ENCODE peak calls at places on chromosomes 11 and 22, in four cellular contexts. D is IMR-90, Y is adrenal gland, G is esophagus squamous epithelium. I is an unnamed sample.

GRCh38 chr22:28247667-28248363 is 328.8 kb upstream of the PITPNB start:
- DNase-seq in D (no peak), Y (no peak), G (no peak), I (no peak)

GRCh38 chr22:41367680-41368542 is 13.8 kb upstream of the TEF start:
- DNase-seq in D (peak; percentile 22), Y (peak; percentile 52), G (no peak), I (no peak)

GRCh38 chr11:36818410-36818809 is 220.4 kb upstream of the RAG2 start:
- DNase-seq in D (no peak), Y (no peak), G (no peak), I (no peak)

GRCh38 chr11:3226846-3227567 is 5.2 kb downstream of the MRGPRE start:
- DNase-seq in D (no peak), Y (peak; percentile 8), G (no peak), I (no peak)

GRCh38 chr11:79052539-79052938 is 388.3 kb downstream of the TENM4 start:
- DNase-seq in D (no peak), Y (no peak), G (no peak), I (no peak)

GRCh38 chr11:61056566-61056965 is 45.7 kb upstream of the CD5 start:
- DNase-seq in D (no peak), Y (no peak), G (no peak), I (no peak)

GRCh38 chr11:75201771-75202170 is 38.8 kb upstream of the TPBGL start:
- DNase-seq in D (no peak), Y (no peak), G (no peak), I (no peak)

GRCh38 chr22:38748487-38749136 is 7.2 kb downstream of the SUN2 start:
- DNase-seq in D (no peak), Y (no peak), G (no peak), I (no peak)

GRCh38 chr11:102402556-102402955 is 50.0 kb downstream of the TMEM123 start:
- DNase-seq in D (no peak), Y (no peak), G (no peak), I (no peak)

GRCh38 chr11:102177974-102178631 is 67.9 kb downstream of the YAP1 start:
- DNase-seq in D (peak; percentile 94), Y (no peak), G (no peak), I (no peak)

GRCh38 chr11:71962428-71963038 is 33.7 kb downstream of the RNF121 start:
- DNase-seq in D (peak; percentile 65), Y (no peak), G (no peak), I (no peak)

GRCh38 chr11:120239713-120240640 is at the start of gene POU2F3:
- DNase-seq in D (no peak), Y (no peak), G (no peak), I (no peak)

GRCh38 chr22:31812977-31813605 is 59.3 kb downstream of the DEPDC5 start:
- DNase-seq in D (no peak), Y (no peak), G (no peak), I (no peak)

GRCh38 chr22:41367039-41367679 is 14.6 kb upstream of the TEF start:
- DNase-seq in D (peak; percentile 96), Y (peak; percentile 98), G (no peak), I (no peak)

GRCh38 chr22:48175721-48176120 is 1413.3 kb downstream of the TBC1D22A start:
- DNase-seq in D (no peak), Y (no peak), G (no peak), I (no peak)

GRCh38 chr11:25900814-25901213 is 431.1 kb upstream of the ANO3 start:
- DNase-seq in D (no peak), Y (no peak), G (no peak), I (no peak)

GRCh38 chr11:5280582-5281102 is 10.9 kb upstream of the HBE1 start:
- DNase-seq in D (peak; percentile 100), Y (peak; percentile 94), G (no peak), I (peak; percentile 5)

GRCh38 chr11:119055901-119056300 is 1.1 kb downstream of the HYOU1 start:
- DNase-seq in D (peak; percentile 37), Y (no peak), G (no peak), I (no peak)

GRCh38 chr11:100791103-100791502 is 104.0 kb downstream of the ARHGAP42 start:
- DNase-seq in D (no peak), Y (no peak), G (no peak), I (no peak)
- TF ChIP-seq POLR2A in D (no peak), Y (no peak), G (no peak), I (no peak)

DNA sequence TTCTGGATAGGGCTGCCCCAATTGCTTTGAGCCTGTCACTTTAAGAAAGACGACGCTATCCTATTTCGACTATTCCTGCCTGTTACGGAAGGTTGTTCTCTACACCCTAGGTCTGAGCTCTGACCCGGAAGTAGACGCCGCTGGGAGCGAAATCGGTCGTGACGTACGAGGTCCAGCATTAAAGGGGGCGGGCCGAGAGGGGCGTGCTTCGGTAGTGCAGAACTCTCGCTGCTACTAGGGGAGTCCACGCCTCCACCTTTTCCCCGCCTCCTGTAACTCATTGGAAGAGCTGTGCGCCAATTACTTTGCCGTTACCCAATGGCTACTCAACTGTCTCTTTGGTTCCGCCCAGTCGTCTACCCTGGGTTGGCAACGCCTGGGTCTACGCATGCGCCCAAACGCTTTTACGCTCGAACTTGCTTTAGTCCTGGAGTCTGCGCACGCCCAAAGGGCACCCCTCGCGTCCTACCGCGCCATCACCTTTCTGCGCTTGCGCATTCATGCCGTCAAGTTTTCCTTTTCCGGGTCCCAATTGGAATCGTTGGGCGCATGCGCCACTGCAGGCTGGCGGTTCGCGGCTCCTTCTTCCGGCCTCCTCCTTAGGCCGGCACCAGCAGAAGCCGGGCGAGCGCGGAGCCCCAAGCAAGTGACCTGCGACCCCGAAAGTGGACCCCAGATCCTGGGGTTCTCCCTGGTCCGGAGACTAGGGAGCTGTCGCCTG is at the start of gene PCNX3:
- DNase-seq in D (peak; percentile 100), Y (peak; percentile 100), G (peak; percentile 99), I (peak; percentile 100)
- TF ChIP-seq POLR2A in D (no peak), Y (peak; percentile 68), G (peak; percentile 53), I (peak; percentile 59)

GRCh38 chr11:18395735-18396504 is 1.6 kb downstream of the LDHA start:
- DNase-seq in D (peak; percentile 99), Y (peak; percentile 99), G (peak; percentile 69), I (peak; percentile 87)
- TF ChIP-seq POLR2A in D (peak; percentile 72), Y (peak; percentile 96), G (peak; percentile 85), I (peak; percentile 78)

DNA sequence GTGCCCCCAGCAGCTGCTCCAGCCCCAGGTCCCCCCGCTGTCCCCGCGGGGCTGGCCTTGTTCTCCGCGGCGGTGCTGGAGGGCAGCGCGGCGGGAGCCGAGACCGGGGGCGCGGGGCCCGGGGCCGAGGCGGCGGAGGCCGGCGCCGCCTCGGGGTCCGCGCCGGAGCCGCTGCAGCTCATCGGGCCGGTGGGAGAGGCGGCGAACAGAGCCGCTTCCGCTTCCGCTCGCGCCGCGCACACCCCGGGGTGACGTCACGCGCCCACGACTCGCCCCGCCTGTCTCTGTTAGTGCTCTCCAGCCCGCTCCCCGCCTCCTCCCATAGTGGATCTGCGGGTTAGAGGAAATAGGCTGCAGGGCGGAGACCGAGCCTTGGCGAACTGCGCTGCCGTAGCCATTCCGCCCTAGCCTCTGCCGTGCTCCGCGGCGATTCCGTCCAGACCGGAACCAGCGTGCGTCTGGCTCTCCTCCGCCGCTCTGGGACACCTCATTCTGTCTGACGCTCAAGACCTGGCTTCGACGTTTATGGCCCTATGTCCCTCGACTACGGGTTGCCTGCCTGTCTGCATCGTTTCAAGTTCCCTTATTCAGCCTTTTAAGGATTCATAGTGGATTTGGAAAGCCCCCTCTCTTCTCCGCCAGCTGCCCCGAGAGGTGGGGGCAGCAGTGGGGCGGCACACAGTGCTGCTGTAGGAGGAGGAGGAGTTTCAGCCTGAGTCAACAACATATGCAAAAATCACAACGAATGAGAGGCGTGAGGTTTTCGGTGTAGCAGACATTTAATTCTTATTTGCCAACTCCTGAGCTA is at the start of gene TAF10:
- DNase-seq in D (peak; percentile 96), Y (peak; percentile 99), G (peak; percentile 78), I (peak; percentile 82)
- TF ChIP-seq POLR2A in D (peak; percentile 89), Y (peak; percentile 99), G (peak; percentile 93), I (peak; percentile 95)

DNA sequence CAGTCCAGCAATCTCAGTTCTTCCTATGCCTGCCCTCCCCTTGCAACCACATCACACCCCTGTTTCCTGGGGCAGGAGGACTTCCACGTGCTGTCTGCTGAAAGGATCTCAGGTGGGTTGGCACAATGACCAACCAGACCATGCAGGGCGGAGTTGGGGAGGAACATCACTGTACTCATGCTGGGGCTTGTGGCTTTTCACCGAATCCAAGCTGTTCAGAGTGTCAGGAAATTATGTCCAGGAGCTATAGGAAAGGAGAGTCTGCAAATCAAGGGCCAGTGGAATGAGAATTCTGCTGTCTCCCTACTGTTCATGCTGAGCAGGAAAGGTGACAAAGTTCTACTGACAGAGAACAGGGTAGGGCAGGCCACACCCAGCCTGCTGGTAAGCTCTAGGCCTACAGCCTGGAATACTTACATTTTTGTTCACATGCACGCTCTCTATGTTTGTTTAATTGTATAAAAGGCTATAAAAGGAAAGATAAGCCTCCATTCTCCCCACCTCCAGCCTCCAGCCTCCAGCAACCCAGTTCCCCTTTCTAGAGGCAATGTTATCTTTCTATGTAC is 1.7 kb upstream of the PLAAT2 start:
- DNase-seq in D (no peak), Y (no peak), G (no peak), I (no peak)
- TF ChIP-seq POLR2A in D (no peak), Y (no peak), G (no peak), I (no peak)

GRCh38 chr11:68658661-68659060 is 25.7 kb upstream of the GAL start:
- DNase-seq in D (peak; percentile 31), Y (no peak), G (no peak), I (no peak)

GRCh38 chr11:68658097-68658496 is 26.2 kb upstream of the GAL start:
- DNase-seq in D (no peak), Y (no peak), G (no peak), I (no peak)

GRCh38 chr11:68660066-68660810 is 24.1 kb upstream of the GAL start:
- DNase-seq in D (no peak), Y (no peak), G (no peak), I (no peak)

GRCh38 chr11:68661014-68661413 is 23.3 kb upstream of the GAL start:
- DNase-seq in D (no peak), Y (no peak), G (no peak), I (no peak)

GRCh38 chr11:68659158-68659921 is 25.0 kb upstream of the GAL start:
- DNase-seq in D (peak; percentile 97), Y (peak; percentile 80), G (no peak), I (no peak)
- TF ChIP-seq POLR2A in D (no peak), Y (no peak), G (no peak), I (no peak)